ENCODE peak calls at places on chromosomes 13 and 19, in seven cellular contexts. N is A549, A is IMR-90, S is H1, K is K562, Q is SK-N-SH, C is HepG2. B is an unnamed sample.

GRCh38 chr13:110617326-110618072 is 2.2 kb downstream of the NAXD start:
- DNase-seq in S (no peak), N (no peak), A (peak; percentile 97), K (peak; percentile 27), Q (no peak), C (peak; percentile 43), B (no peak)

GRCh38 chr13:90302113-90302512 is 1045.4 kb upstream of the MIR17HG start:
- DNase-seq in S (no peak), C (no peak), A (peak; percentile 10), K (peak; percentile 21), Q (no peak), N (no peak), B (no peak)

GRCh38 chr19:41420101-41420880 is 6.9 kb downstream of the B3GNT8 start:
- DNase-seq in N (no peak), S (no peak), C (no peak), K (no peak), A (no peak), Q (no peak), B (no peak)

GRCh38 chr19:1104452-1105216 is 840 bp downstream of the GPX4 start:
- DNase-seq in N (peak; percentile 70), S (no peak), C (peak; percentile 72), A (peak; percentile 69), K (peak; percentile 81), Q (peak; percentile 92), B (peak; percentile 78)

GRCh38 chr19:36707134-36707533 is 19.7 kb downstream of the ZNF567 start:
- DNase-seq in A (no peak), C (no peak), Q (no peak), K (no peak), S (no peak), N (no peak), B (no peak)

GRCh38 chr13:93173656-93174055 is 53.0 kb upstream of the GPC6 start:
- DNase-seq in K (no peak), C (no peak), Q (no peak), N (no peak), A (peak; percentile 4), S (no peak), B (no peak)

GRCh38 chr13:110354209-110354627 is 47.1 kb downstream of the COL4A2 start:
- DNase-seq in C (no peak), N (no peak), Q (no peak), A (peak; percentile 68), K (no peak), S (no peak), B (no peak)

GRCh38 chr19:13002389-13002898 is 7.2 kb downstream of the NFIX start:
- DNase-seq in K (no peak), N (no peak), C (no peak), A (no peak), Q (peak; percentile 41), S (no peak), B (no peak)

GRCh38 chr13:79451500-79451962 is 29.4 kb upstream of the NDFIP2 start:
- DNase-seq in K (peak; percentile 74), S (no peak), N (peak; percentile 41), A (peak; percentile 92), Q (peak; percentile 6), C (no peak), B (peak; percentile 19)

GRCh38 chr13:39602614-39603366 is at the start of gene LHFPL6:
- DNase-seq in N (peak; percentile 48), A (peak; percentile 77), S (peak; percentile 46), Q (peak; percentile 88), K (peak; percentile 8), C (peak; percentile 3), B (peak; percentile 79)

GRCh38 chr19:16442386-16443276 is 29.1 kb downstream of the EPS15L1 start:
- DNase-seq in N (no peak), S (no peak), C (no peak), K (peak; percentile 39), A (no peak), Q (no peak), B (no peak)

GRCh38 chr13:59424661-59425060 is 739.1 kb downstream of the DIAPH3 start:
- DNase-seq in Q (no peak), N (no peak), K (no peak), S (no peak), A (peak; percentile 69), C (no peak), B (no peak)

GRCh38 chr19:35388277-35389054 is 17.6 kb downstream of the GPR42 start:
- DNase-seq in C (peak; percentile 87), S (no peak), N (no peak), Q (no peak), K (no peak), A (no peak), B (no peak)

GRCh38 chr19:38209671-38210457 is 14.2 kb downstream of the DPF1 start:
- DNase-seq in S (no peak), N (no peak), C (no peak), K (no peak), Q (peak; percentile 79), A (peak; percentile 37), B (peak; percentile 65)

GRCh38 chr19:53132231-53132991 is at the start of gene ZNF415:
- DNase-seq in Q (peak; percentile 89), S (peak; percentile 38), A (peak; percentile 67), N (no peak), K (no peak), C (no peak), B (peak; percentile 91)

GRCh38 chr19:53328967-53329366 is 4.6 kb upstream of the ZNF845 start:
- DNase-seq in K (peak; percentile 46), C (no peak), A (peak; percentile 4), Q (peak; percentile 38), N (no peak), S (no peak), B (peak; percentile 68)

GRCh38 chr13:29436291-29436690 is 159.2 kb downstream of the SLC7A1 start:
- DNase-seq in N (no peak), S (no peak), K (no peak), A (peak; percentile 70), C (no peak), Q (no peak), B (no peak)

GRCh38 chr19:8525401-8525684 is 11.4 kb upstream of the ZNF414 start:
- DNase-seq in S (peak; percentile 100), Q (no peak), K (no peak), A (no peak), C (no peak), N (no peak), B (no peak)

GRCh38 chr13:39263033-39263432 is 224.8 kb downstream of the NHLRC3 start:
- DNase-seq in K (peak; percentile 18), Q (peak; percentile 52), C (peak; percentile 23), A (peak; percentile 23), N (peak; percentile 17), S (no peak), B (peak; percentile 54)

GRCh38 chr13:109869312-109870237 is 83.2 kb upstream of the IRS2 start:
- DNase-seq in C (no peak), N (peak; percentile 87), S (no peak), A (peak; percentile 44), Q (peak; percentile 86), K (peak; percentile 10), B (peak; percentile 42)

GRCh38 chr13:30864352-30865130 is 41.5 kb upstream of the MEDAG start:
- DNase-seq in K (no peak), C (no peak), Q (peak; percentile 71), N (no peak), S (no peak), A (peak; percentile 98), B (no peak)

GRCh38 chr13:61466280-61466679 is 50.6 kb upstream of the PCDH20 start:
- DNase-seq in N (peak; percentile 2), C (peak; percentile 3), A (no peak), S (peak; percentile 1), Q (no peak), K (no peak), B (peak; percentile 25)

GRCh38 chr13:24746618-24747247 is 17.2 kb upstream of the RNF17 start:
- DNase-seq in K (no peak), A (no peak), C (no peak), N (peak; percentile 28), S (no peak), Q (no peak), B (peak; percentile 63)

GRCh38 chr19:28594737-28595136 is 618.2 kb downstream of the UQCRFS1 start:
- DNase-seq in K (no peak), S (no peak), Q (no peak), C (no peak), A (no peak), N (no peak), B (no peak)

GRCh38 chr13:30623392-30623791 is 5.7 kb downstream of the USPL1 start:
- DNase-seq in A (no peak), C (no peak), Q (no peak), K (no peak), N (no peak), S (no peak), B (no peak)

GRCh38 chr19:49667473-49667872 is 1.7 kb downstream of the BCL2L12 start:
- DNase-seq in N (no peak), K (no peak), C (no peak), S (no peak), A (no peak), Q (no peak), B (no peak)
- TF ChIP-seq USF2 in N (no peak), K (no peak), C (no peak), S (no peak), A (no peak), Q (no peak), B (no peak)

GRCh38 chr13:31982124-31982523 is 49.5 kb upstream of the FRY start:
- DNase-seq in S (no peak), K (no peak), Q (no peak), A (no peak), N (no peak), C (no peak), B (no peak)

GRCh38 chr13:31978021-31978420 is 53.6 kb upstream of the FRY start:
- DNase-seq in Q (no peak), C (no peak), N (no peak), A (no peak), K (no peak), S (no peak), B (no peak)

GRCh38 chr13:31980842-31981241 is 50.7 kb upstream of the FRY start:
- DNase-seq in A (no peak), N (no peak), Q (no peak), S (no peak), K (no peak), C (no peak), B (no peak)

GRCh38 chr13:31987071-31987470 is 44.5 kb upstream of the FRY start:
- DNase-seq in A (no peak), K (no peak), C (no peak), Q (no peak), S (no peak), N (no peak), B (no peak)

DNA sequence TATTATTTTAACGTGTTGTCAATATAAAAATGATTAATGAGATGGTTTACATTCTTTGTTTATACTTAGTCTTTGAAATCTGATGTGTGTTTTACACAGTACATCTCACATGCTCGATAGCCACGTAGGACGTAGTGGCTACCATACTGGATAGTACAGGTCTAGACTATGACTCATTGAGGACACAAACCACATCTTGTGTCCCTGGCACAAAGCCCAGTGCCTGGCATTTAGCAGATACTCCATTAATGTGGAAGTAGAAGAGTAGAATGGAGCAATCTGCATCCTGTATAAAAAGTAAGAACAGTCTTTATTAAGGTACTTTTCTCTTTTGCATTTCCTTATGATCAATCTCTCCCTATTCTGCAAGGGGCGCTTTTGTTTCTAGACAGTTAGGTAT is 49.0 kb upstream of the FRY start:
- DNase-seq in A (peak; percentile 95), C (peak; percentile 67), K (no peak), N (peak; percentile 76), Q (peak; percentile 54), S (no peak), B (no peak)
- TF ChIP-seq USF2 in A (no peak), C (no peak), K (no peak), N (no peak), Q (no peak), S (no peak), B (no peak)

GRCh38 chr19:46716013-46716671 is 772 bp downstream of the PRKD2 start:
- DNase-seq in S (no peak), Q (peak; percentile 82), N (no peak), K (peak; percentile 60), A (no peak), C (no peak), B (peak; percentile 63)
- TF ChIP-seq USF2 in S (no peak), Q (no peak), N (no peak), K (no peak), A (no peak), C (no peak), B (no peak)

GRCh38 chr13:43285891-43286602 is 262.7 kb downstream of the DNAJC15 start:
- DNase-seq in K (no peak), N (no peak), A (peak; percentile 68), C (no peak), S (no peak), Q (no peak), B (no peak)
- TF ChIP-seq USF2 in K (no peak), N (no peak), A (no peak), C (no peak), S (no peak), Q (no peak), B (no peak)

B was measured in WTC11.